ENCODE peak calls at places on chromosomes 16 and 17, in six cellular contexts. Y is IMR-90, P is mesenchymal stem cell, D is H9, J is H1, W is trophoblast cell. E is an unnamed sample.

GRCh38 chr17:27535178-27535928 is 79.1 kb downstream of the KSR1 start:
- DNase-seq in Y (peak), P (peak), D (no peak), J (no peak), W (peak), E (no peak)

GRCh38 chr16:66525396-66526180 is 24.3 kb downstream of the TK2 start:
- DNase-seq in Y (no peak), P (peak), D (no peak), J (no peak), W (peak), E (no peak)

GRCh38 chr17:55911186-55911585 is 160.3 kb downstream of the PCTP start:
- DNase-seq in Y (no peak), P (no peak), D (no peak), J (no peak), W (no peak), E (no peak)

GRCh38 chr16:4315185-4316102 is at the start of gene GLIS2:
- DNase-seq in Y (peak), P (peak), D (peak), J (peak), W (peak), E (peak)

GRCh38 chr16:576823-577201 is 7.0 kb downstream of the PIGQ start:
- DNase-seq in Y (no peak), P (no peak), D (peak), J (peak), W (no peak), E (no peak)

GRCh38 chr17:64289652-64290051 is 26.6 kb upstream of the TEX2 start:
- DNase-seq in Y (no peak), P (no peak), D (no peak), J (no peak), W (no peak), E (no peak)

GRCh38 chr17:73288534-73289302 is 23.1 kb downstream of the CDC42EP4 start:
- DNase-seq in Y (no peak), P (no peak), D (no peak), J (no peak), W (no peak), E (no peak)

GRCh38 chr16:68131813-68132706 is 46.9 kb downstream of the NFATC3 start:
- DNase-seq in Y (no peak), P (no peak), D (no peak), J (no peak), W (no peak), E (no peak)

GRCh38 chr17:67594115-67594878 is 123.4 kb upstream of the NOL11 start:
- DNase-seq in Y (no peak), P (no peak), D (no peak), J (no peak), W (no peak), E (no peak)

GRCh38 chr17:74864866-74865395 is 5.2 kb upstream of the GRIN2C start:
- DNase-seq in Y (peak), P (peak), D (peak), J (peak), W (peak), E (peak)

GRCh38 chr16:55042556-55043432 is 112.1 kb downstream of the IRX5 start:
- DNase-seq in Y (no peak), P (no peak), D (peak), J (no peak), W (no peak), E (no peak)

GRCh38 chr17:17041018-17041521 is 1.2 kb upstream of the MPRIP start:
- DNase-seq in Y (peak), P (peak), D (no peak), J (no peak), W (peak), E (no peak)

GRCh38 chr17:28717578-28718316 is at the start of gene RAB34:
- DNase-seq in Y (peak), P (peak), D (peak), J (peak), W (peak), E (peak)

GRCh38 chr17:50798424-50799344 is 31.4 kb upstream of the ANKRD40CL start:
- DNase-seq in Y (no peak), P (no peak), D (no peak), J (no peak), W (peak), E (no peak)

GRCh38 chr17:63332286-63332685 is 113.8 kb downstream of the CYB561 start:
- DNase-seq in Y (no peak), P (no peak), D (no peak), J (no peak), W (no peak), E (no peak)

GRCh38 chr17:79788989-79789942 is 7.6 kb downstream of the CBX8 start:
- DNase-seq in Y (no peak), P (no peak), D (peak), J (peak), W (no peak), E (no peak)

GRCh38 chr17:63930951-63931575 is 1.1 kb downstream of the CD79B start:
- DNase-seq in Y (no peak), P (no peak), D (peak), J (peak), W (no peak), E (no peak)

GRCh38 chr16:59295474-59295873 is 561.4 kb upstream of the GOT2 start:
- DNase-seq in Y (no peak), P (no peak), D (no peak), J (no peak), W (no peak), E (no peak)

GRCh38 chr17:49930880-49931279 is 38.1 kb upstream of the DLX4 start:
- DNase-seq in Y (no peak), P (no peak), D (no peak), J (no peak), W (no peak), E (no peak)

GRCh38 chr17:82048571-82048971 is 3.0 kb downstream of the RFNG start:
- DNase-seq in Y (no peak), P (no peak), D (no peak), J (no peak), W (no peak), E (no peak)

GRCh38 chr17:82444284-82444893 is 6.2 kb downstream of the CYBC1 start:
- DNase-seq in Y (no peak), P (no peak), D (no peak), J (no peak), W (no peak), E (no peak)

GRCh38 chr17:38667099-38667786 is 7.5 kb downstream of the EPOP start:
- DNase-seq in Y (peak), P (peak), D (peak), J (peak), W (peak), E (peak)

GRCh38 chr16:23079683-23080221 is 69.5 kb downstream of the USP31 start:
- DNase-seq in Y (no peak), P (no peak), D (no peak), J (no peak), W (no peak), E (no peak)

GRCh38 chr17:44473367-44473766 is 29.8 kb downstream of the GPATCH8 start:
- DNase-seq in Y (no peak), P (no peak), D (no peak), J (no peak), W (peak), E (no peak)

GRCh38 chr16:17269434-17269833 is 201.3 kb downstream of the XYLT1 start:
- DNase-seq in Y (peak), P (no peak), D (no peak), J (no peak), W (no peak), E (no peak)

GRCh38 chr16:31876955-31877828 is 3.6 kb downstream of the ZNF267 start:
- DNase-seq in Y (peak), P (peak), D (no peak), J (no peak), W (peak), E (no peak)

GRCh38 chr17:7177954-7178477 is 1.2 kb downstream of the ASGR1 start:
- DNase-seq in Y (peak), P (peak), D (peak), J (peak), W (no peak), E (peak)
- H3K27ac ChIP-seq in Y (no peak), P (no peak), D (no peak), J (no peak), W (no peak), E (no peak)

GRCh38 chr17:47207143-47208067 is 1.7 kb upstream of the MYL4 start:
- DNase-seq in Y (no peak), P (no peak), D (no peak), J (no peak), W (no peak), E (no peak)

GRCh38 chr17:47204722-47205418 is 4.3 kb upstream of the MYL4 start:
- DNase-seq in Y (peak), P (peak), D (no peak), J (no peak), W (peak), E (no peak)

GRCh38 chr17:47205419-47205963 is 3.7 kb upstream of the MYL4 start:
- DNase-seq in Y (peak), P (peak), D (peak), J (peak), W (peak), E (no peak)

GRCh38 chr17:47201168-47201567 is 8.0 kb upstream of the MYL4 start:
- DNase-seq in Y (no peak), P (no peak), D (no peak), J (no peak), W (no peak), E (no peak)

DNA sequence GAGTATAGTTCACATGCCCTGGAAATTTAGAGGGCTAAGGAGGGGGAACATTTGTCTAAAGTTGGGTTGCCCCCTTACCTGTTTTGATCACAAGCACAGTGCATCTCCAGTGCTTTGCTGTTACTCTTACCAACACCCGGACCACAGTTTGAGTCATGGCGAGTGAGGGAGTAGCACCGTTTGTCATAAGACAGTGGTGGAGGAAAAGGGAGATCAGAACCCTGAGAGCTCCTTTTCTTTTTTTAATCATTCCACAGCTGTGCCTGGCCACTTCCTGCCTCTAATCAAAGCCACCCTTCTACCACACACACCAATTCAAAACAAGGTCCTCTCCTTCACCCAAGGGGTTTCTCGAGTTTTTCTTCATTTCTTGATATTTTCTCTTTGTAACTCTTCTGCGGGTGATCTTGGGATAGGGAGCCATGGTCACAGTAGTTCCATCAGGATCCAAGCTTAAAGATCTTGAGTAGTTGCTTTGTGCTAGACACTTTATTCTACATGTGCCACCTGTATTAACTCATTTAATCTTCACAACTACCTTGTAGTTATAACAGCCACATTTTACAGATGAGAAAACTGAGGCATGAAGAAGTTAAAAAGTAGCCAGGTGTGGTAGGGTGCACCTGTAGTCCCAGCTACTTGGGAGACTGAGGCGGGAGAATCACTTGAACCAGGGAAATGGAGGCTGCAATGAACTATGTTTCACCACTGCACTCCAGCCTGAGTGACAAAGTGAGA is 5.0 kb upstream of the MYL4 start:
- DNase-seq in Y (peak), P (peak), D (no peak), J (no peak), W (no peak), E (no peak)
- H2AFZ ChIP-seq in Y (peak), P (no peak), D (no peak), J (peak), W (no peak), E (no peak)

GRCh38 chr16:11329891-11330290 is 15.4 kb upstream of the RMI2 start:
- DNase-seq in Y (no peak), P (peak), D (no peak), J (no peak), W (no peak), E (no peak)
- H2BK120ac ChIP-seq in Y (peak), P (no peak), D (no peak), J (no peak), W (no peak), E (no peak)

GRCh38 chr16:86381491-86381890 is 128.8 kb upstream of the FOXF1 start:
- DNase-seq in Y (no peak), P (peak), D (no peak), J (no peak), W (no peak), E (no peak)

GRCh38 chr16:86383488-86384262 is 126.7 kb upstream of the FOXF1 start:
- DNase-seq in Y (peak), P (peak), D (no peak), J (no peak), W (no peak), E (no peak)

GRCh38 chr16:86382067-86382773 is 128.1 kb upstream of the FOXF1 start:
- DNase-seq in Y (no peak), P (no peak), D (no peak), J (no peak), W (no peak), E (no peak)

GRCh38 chr16:86384263-86384649 is 126.1 kb upstream of the FOXF1 start:
- DNase-seq in Y (no peak), P (no peak), D (no peak), J (no peak), W (no peak), E (no peak)

GRCh38 chr16:86382774-86383407 is 127.4 kb upstream of the FOXF1 start:
- DNase-seq in Y (no peak), P (peak), D (no peak), J (no peak), W (no peak), E (no peak)
- H3K27ac ChIP-seq in Y (peak), P (no peak), D (no peak), J (no peak), W (no peak), E (no peak)